ENCODE peak calls at places on chromosome 13, in six cellular contexts. O is BE2C, Y is mucosa of descending colon, K is PC-3, A is lower leg skin, P is left ventricle myocardium inferior. N is an unnamed sample.

GRCh38 chr13:42047561-42048322 is 706 bp upstream of the DGKH start:
- DNase-seq in O (peak), Y (peak), K (peak), A (peak), P (peak), N (peak)

GRCh38 chr13:78102121-78102677 is 183.6 kb upstream of the EDNRB start:
- DNase-seq in O (no peak), Y (no peak), K (peak), A (no peak), P (peak), N (no peak)

GRCh38 chr13:25581351-25581750 is 209.6 kb downstream of the ATP8A2 start:
- DNase-seq in O (no peak), Y (no peak), K (no peak), A (no peak), P (no peak), N (no peak)

GRCh38 chr13:108929532-108929931 is 300.1 kb downstream of the MYO16 start:
- DNase-seq in O (no peak), Y (no peak), K (peak), A (no peak), P (no peak), N (no peak)

GRCh38 chr13:100809856-100810255 is 135.3 kb upstream of the TMTC4 start:
- DNase-seq in O (no peak), Y (no peak), K (no peak), A (no peak), P (no peak), N (no peak)

GRCh38 chr13:44955421-44955820 is 33.9 kb downstream of the NUFIP1 start:
- DNase-seq in O (no peak), Y (no peak), K (peak), A (no peak), P (peak), N (no peak)

GRCh38 chr13:80665792-80666333 is 324.9 kb upstream of the SPRY2 start:
- DNase-seq in O (no peak), Y (no peak), K (no peak), A (no peak), P (no peak), N (no peak)

GRCh38 chr13:30334663-30335386 is 27.5 kb upstream of the KATNAL1 start:
- DNase-seq in O (peak), Y (no peak), K (peak), A (no peak), P (no peak), N (no peak)

GRCh38 chr13:48230541-48230940 is 2.5 kb upstream of the ITM2B start:
- DNase-seq in O (no peak), Y (no peak), K (no peak), A (no peak), P (no peak), N (no peak)

GRCh38 chr13:34750078-34750703 is 191.9 kb upstream of the NBEA start:
- DNase-seq in O (peak), Y (no peak), K (no peak), A (no peak), P (peak), N (peak)

GRCh38 chr13:78323848-78324247 is 279.5 kb downstream of the POU4F1 start:
- DNase-seq in O (no peak), Y (no peak), K (peak), A (no peak), P (no peak), N (no peak)

GRCh38 chr13:48233097-48233885 is at the start of gene ITM2B:
- DNase-seq in O (peak), Y (peak), K (peak), A (peak), P (peak), N (peak)

GRCh38 chr13:80718970-80719369 is 378.0 kb upstream of the SPRY2 start:
- DNase-seq in O (no peak), Y (no peak), K (no peak), A (no peak), P (no peak), N (no peak)

GRCh38 chr13:101709952-101710351 is 257.5 kb downstream of the ITGBL1 start:
- DNase-seq in O (no peak), Y (no peak), K (peak), A (no peak), P (no peak), N (no peak)

GRCh38 chr13:105219636-105220035 is 1315.8 kb downstream of the EFNB2 start:
- DNase-seq in O (no peak), Y (no peak), K (no peak), A (no peak), P (no peak), N (no peak)

GRCh38 chr13:36131215-36131930 is at the start of gene DCLK1:
- DNase-seq in O (peak), Y (peak), K (no peak), A (peak), P (peak), N (peak)

GRCh38 chr13:25468330-25469178 is 96.8 kb downstream of the ATP8A2 start:
- DNase-seq in O (peak), Y (no peak), K (no peak), A (no peak), P (no peak), N (peak)

GRCh38 chr13:97382276-97382675 is 51.7 kb upstream of the RAP2A start:
- DNase-seq in O (no peak), Y (no peak), K (no peak), A (no peak), P (no peak), N (no peak)

GRCh38 chr13:100039740-100040139 is 49.2 kb upstream of the PCCA start:
- DNase-seq in O (no peak), Y (no peak), K (peak), A (no peak), P (no peak), N (no peak)

GRCh38 chr13:111204438-111205177 is 89.5 kb downstream of the ARHGEF7 start:
- DNase-seq in O (no peak), Y (no peak), K (no peak), A (peak), P (peak), N (no peak)

GRCh38 chr13:35648109-35648508 is 171.6 kb upstream of the MAB21L1 start:
- DNase-seq in O (no peak), Y (no peak), K (no peak), A (no peak), P (no peak), N (no peak)

GRCh38 chr13:22428188-22428828 is 752.5 kb upstream of the SGCG start:
- DNase-seq in O (no peak), Y (no peak), K (no peak), A (no peak), P (no peak), N (no peak)

GRCh38 chr13:102774210-102774560 is 599 bp upstream of the TEX30 start:
- DNase-seq in O (no peak), Y (peak), K (no peak), A (peak), P (no peak), N (no peak)

GRCh38 chr13:63435668-63436275 is 2020.1 kb upstream of the PCDH20 start:
- DNase-seq in O (no peak), Y (no peak), K (peak), A (no peak), P (no peak), N (no peak)

GRCh38 chr13:59545007-59545406 is 618.7 kb downstream of the DIAPH3 start:
- DNase-seq in O (peak), Y (no peak), K (no peak), A (no peak), P (no peak), N (no peak)

GRCh38 chr13:99986751-99987150 is 5.2 kb downstream of the ZIC2 start:
- DNase-seq in O (no peak), Y (no peak), K (no peak), A (no peak), P (no peak), N (no peak)

GRCh38 chr13:51125495-51126226 is 14.6 kb upstream of the C13orf42 start:
- DNase-seq in O (peak), Y (no peak), K (peak), A (no peak), P (peak), N (peak)

GRCh38 chr13:48528720-48529119 is 4.2 kb downstream of the RCBTB2 start:
- DNase-seq in O (no peak), Y (no peak), K (no peak), A (no peak), P (no peak), N (no peak)

GRCh38 chr13:26529441-26529840 is 28.0 kb upstream of the WASF3 start:
- DNase-seq in O (no peak), Y (no peak), K (peak), A (no peak), P (peak), N (no peak)

GRCh38 chr13:110575322-110576069 is 14.0 kb upstream of the RAB20 start:
- DNase-seq in O (no peak), Y (no peak), K (no peak), A (no peak), P (peak), N (peak)

GRCh38 chr13:53075356-53076041 is 46.9 kb downstream of the OLFM4 start:
- DNase-seq in O (no peak), Y (no peak), K (no peak), A (no peak), P (no peak), N (no peak)

GRCh38 chr13:71864981-71865857 is 1.8 kb downstream of the DACH1 start:
- DNase-seq in O (peak), Y (peak), K (no peak), A (peak), P (peak), N (peak)

GRCh38 chr13:30727491-30728350 is 7.6 kb upstream of the ALOX5AP start:
- DNase-seq in O (no peak), Y (no peak), K (no peak), A (no peak), P (no peak), N (peak)

GRCh38 chr13:89936256-89936655 is 1411.2 kb upstream of the MIR17HG start:
- DNase-seq in O (no peak), Y (no peak), K (no peak), A (no peak), P (no peak), N (no peak)

GRCh38 chr13:79336971-79337370 is 69.1 kb downstream of the RBM26 start:
- DNase-seq in O (no peak), Y (no peak), K (no peak), A (no peak), P (no peak), N (no peak)

GRCh38 chr13:35599385-35599784 is 122.9 kb upstream of the MAB21L1 start:
- DNase-seq in O (peak), Y (no peak), K (no peak), A (no peak), P (no peak), N (no peak)

GRCh38 chr13:27211771-27212364 is 39.5 kb upstream of the RPL21 start:
- DNase-seq in O (no peak), Y (no peak), K (peak), A (no peak), P (no peak), N (no peak)

GRCh38 chr13:49938921-49939320 is 2.8 kb upstream of the SPRYD7 start:
- DNase-seq in O (no peak), Y (peak), K (no peak), A (no peak), P (no peak), N (no peak)
- TF ChIP-seq CTCF in O (no peak), Y (no peak), K (no peak), A (no peak), P (no peak), N (no peak)

GRCh38 chr13:33017410-33017929 is 1.2 kb downstream of the KL start:
- DNase-seq in O (no peak), Y (no peak), K (no peak), A (peak), P (peak), N (no peak)
- TF ChIP-seq CTCF in O (no peak), Y (no peak), K (no peak), A (no peak), P (peak), N (peak)

GRCh38 chr13:23741879-23742510 is 147.2 kb downstream of the MIPEP start:
- DNase-seq in O (peak), Y (no peak), K (peak), A (no peak), P (no peak), N (peak)
- TF ChIP-seq CTCF in O (peak), Y (no peak), K (peak), A (no peak), P (peak), N (peak)

GRCh38 chr13:113034451-113035208 is 65.6 kb downstream of the MCF2L start:
- DNase-seq in O (peak), Y (no peak), K (peak), A (no peak), P (no peak), N (peak)
- TF ChIP-seq CTCF in O (peak), Y (peak), K (peak), A (no peak), P (peak), N (peak)

GRCh38 chr13:94710881-94711560 is 1.3 kb downstream of the SOX21 start:
- DNase-seq in O (peak), Y (no peak), K (peak), A (no peak), P (no peak), N (peak)
- TF ChIP-seq CTCF in O (peak), Y (no peak), K (peak), A (no peak), P (peak), N (peak)

DNA sequence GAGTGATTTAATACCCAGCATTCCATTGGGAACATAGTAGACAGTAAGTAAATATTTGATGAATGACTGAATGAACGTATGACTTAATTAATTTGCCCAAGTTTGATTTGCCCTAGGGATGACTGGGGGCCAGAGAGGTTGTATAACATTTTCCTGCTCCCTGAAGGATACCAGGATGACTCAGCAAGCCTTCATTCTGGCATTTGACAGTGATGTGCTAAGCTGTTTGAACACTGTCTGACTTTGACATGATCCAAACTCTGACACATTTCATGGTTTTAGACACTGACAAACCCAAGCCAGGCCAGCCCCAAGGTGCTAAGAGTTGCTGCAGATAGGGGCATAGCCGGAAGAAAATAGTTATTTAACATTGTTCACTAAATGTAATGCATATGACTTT is 53.4 kb upstream of the KLF12 start:
- DNase-seq in O (no peak), Y (no peak), K (peak), A (no peak), P (no peak), N (no peak)
- TF ChIP-seq CTCF in O (no peak), Y (no peak), K (no peak), A (no peak), P (no peak), N (no peak)

GRCh38 chr13:98397221-98397620 is 179.7 kb downstream of the STK24 start:
- DNase-seq in O (no peak), Y (no peak), K (no peak), A (no peak), P (no peak), N (no peak)
- TF ChIP-seq CTCF in O (peak), Y (no peak), K (peak), A (no peak), P (peak), N (no peak)

DNA sequence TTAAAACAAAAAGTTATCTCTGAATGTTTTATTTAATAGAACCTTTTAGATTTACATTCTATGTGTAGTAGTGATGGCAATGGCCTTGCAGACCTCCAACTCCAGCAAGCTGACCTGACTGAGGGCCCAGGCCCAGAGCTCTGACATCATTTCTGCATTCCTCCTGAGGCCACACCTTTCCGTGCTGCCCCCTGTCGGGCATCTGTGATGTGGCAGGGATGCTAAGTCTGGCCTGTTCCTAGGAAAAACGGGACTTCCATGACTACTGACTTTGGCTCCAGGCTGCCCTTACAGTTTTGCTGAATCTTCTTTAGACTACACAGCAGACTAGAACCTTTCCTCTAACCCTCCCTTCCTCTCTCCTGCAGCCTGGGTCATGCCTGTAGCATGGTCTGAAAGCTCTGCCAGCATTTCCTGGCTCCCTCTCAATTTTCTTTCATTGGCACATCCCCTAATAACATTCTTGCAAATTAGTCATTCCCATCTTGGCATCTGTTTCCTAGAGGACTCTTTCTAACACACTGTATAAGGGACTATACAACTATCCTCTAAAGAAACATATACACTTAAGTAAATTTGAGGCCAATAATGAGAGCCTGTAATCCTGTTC is 249.0 kb downstream of the GPC5 start:
- DNase-seq in O (peak), Y (no peak), K (peak), A (no peak), P (no peak), N (peak)
- TF ChIP-seq CTCF in O (peak), Y (no peak), K (peak), A (no peak), P (peak), N (peak)